ENCODE peak calls at places on chromosome 13, in five cellular contexts. C is Calu3; F is body of pancreas; S is activated CD4-positive, alpha-beta T cell treated with anti-CD3 and anti-CD28 coated beads, Interleukin-2, amount 50 U/mL, for 1 hour; R is ELR. W is an unnamed sample.

GRCh38 chr13:111917086-111917485 is 149.9 kb upstream of the SOX1 start:
- DNase-seq in F (peak), S (no peak), R (no peak), C (no peak), W (no peak)

GRCh38 chr13:33918199-33918932 is 100.4 kb downstream of the RFC3 start:
- DNase-seq in S (no peak), C (no peak), F (no peak), R (peak), W (peak)

GRCh38 chr13:91544723-91545122 is 146.3 kb downstream of the GPC5 start:
- DNase-seq in F (no peak), C (peak), R (no peak), S (no peak), W (no peak)

GRCh38 chr13:43273362-43273761 is 250.0 kb downstream of the DNAJC15 start:
- DNase-seq in F (no peak), R (peak), C (no peak), S (no peak), W (peak)

GRCh38 chr13:114311908-114312307 is 2.4 kb upstream of the CHAMP1 start:
- DNase-seq in R (no peak), S (no peak), C (no peak), F (no peak), W (no peak)

GRCh38 chr13:114099918-114100445 is 32.4 kb downstream of the RASA3 start:
- DNase-seq in F (no peak), R (peak), S (no peak), C (no peak), W (peak)

GRCh38 chr13:26019881-26020535 is 31.8 kb downstream of the SHISA2 start:
- DNase-seq in S (no peak), R (peak), F (no peak), C (peak), W (peak)

GRCh38 chr13:21917046-21918010 is 246.5 kb downstream of the FGF9 start:
- DNase-seq in F (no peak), C (no peak), R (no peak), S (no peak), W (no peak)

GRCh38 chr13:41700790-41701310 is 243.5 kb downstream of the RGCC start:
- DNase-seq in F (peak), S (no peak), R (no peak), C (no peak), W (peak)

GRCh38 chr13:90690458-90691063 is 656.9 kb upstream of the MIR17HG start:
- DNase-seq in F (no peak), R (no peak), S (no peak), C (no peak), W (no peak)

GRCh38 chr13:37656247-37656940 is 57.8 kb upstream of the POSTN start:
- DNase-seq in R (peak), S (no peak), C (peak), F (no peak), W (peak)

GRCh38 chr13:36029171-36029570 is 102.0 kb downstream of the DCLK1 start:
- DNase-seq in C (no peak), F (no peak), R (peak), S (no peak), W (peak)

GRCh38 chr13:56314755-56315154 is 826.0 kb upstream of the PRR20A start:
- DNase-seq in R (no peak), C (no peak), S (no peak), F (no peak), W (peak)

GRCh38 chr13:24251525-24251924 is 57.9 kb upstream of the C1QTNF9 start:
- DNase-seq in F (no peak), C (no peak), R (no peak), S (peak), W (no peak)